ENCODE peak calls at places on chromosome 20, in nine cellular contexts. R is adrenal gland, A is IMR-90, T is ovary, M is breast epithelium, C is tibial nerve, G is NB4, X is esophagus squamous epithelium, Y is stomach. O is an unnamed sample.

GRCh38 chr20:13422637-13423036 is 201.6 kb downstream of the ISM1 start:
- DNase-seq in R (no peak), A (peak), T (no peak), M (no peak), C (no peak), G (no peak), X (no peak), Y (no peak), O (no peak)

GRCh38 chr20:34370062-34370461 is 7.0 kb downstream of the ITCH start:
- DNase-seq in R (no peak), A (no peak), T (no peak), M (no peak), C (no peak), G (no peak), X (no peak), Y (no peak), O (no peak)

GRCh38 chr20:34709836-34710567 is 5.9 kb downstream of the TP53INP2 start:
- DNase-seq in R (peak), A (peak), T (peak), M (no peak), C (peak), G (peak), X (no peak), Y (peak), O (peak)

GRCh38 chr20:20711413-20711812 is 1.0 kb downstream of the RALGAPA2 start:
- DNase-seq in R (no peak), A (no peak), T (no peak), M (no peak), C (no peak), G (peak), X (no peak), Y (no peak), O (peak)

GRCh38 chr20:36744764-36745191 is 1.1 kb downstream of the NDRG3 start:
- DNase-seq in R (peak), A (peak), T (no peak), M (no peak), C (no peak), G (no peak), X (no peak), Y (peak), O (peak)

GRCh38 chr20:34515484-34516037 is 661 bp upstream of the DYNLRB1 start:
- DNase-seq in R (peak), A (peak), T (peak), M (peak), C (no peak), G (peak), X (no peak), Y (peak), O (peak)

GRCh38 chr20:8798505-8798904 is 270.4 kb upstream of the PLCB4 start:
- DNase-seq in R (no peak), A (no peak), T (no peak), M (no peak), C (no peak), G (peak), X (no peak), Y (no peak), O (no peak)

GRCh38 chr20:36097331-36097730 is 57.2 kb upstream of the EPB41L1 start:
- DNase-seq in R (no peak), A (peak), T (no peak), M (no peak), C (no peak), G (no peak), X (no peak), Y (no peak), O (no peak)

GRCh38 chr20:36572701-36573102 is 695 bp upstream of the TGIF2 start:
- DNase-seq in R (peak), A (peak), T (no peak), M (no peak), C (no peak), G (peak), X (no peak), Y (peak), O (peak)

GRCh38 chr20:62066983-62067433 is 1.3 kb upstream of the TAF4 start:
- DNase-seq in R (peak), A (no peak), T (peak), M (no peak), C (no peak), G (no peak), X (no peak), Y (no peak), O (peak)

GRCh38 chr20:14445902-14446301 is 108.5 kb upstream of the FLRT3 start:
- DNase-seq in R (no peak), A (no peak), T (no peak), M (no peak), C (no peak), G (no peak), X (no peak), Y (no peak), O (no peak)

GRCh38 chr20:33516882-33517281 is 27.0 kb downstream of the CBFA2T2 start:
- DNase-seq in R (no peak), A (peak), T (no peak), M (no peak), C (no peak), G (no peak), X (no peak), Y (no peak), O (no peak)

GRCh38 chr20:45910670-45911485 is 1.1 kb downstream of the PLTP start:
- DNase-seq in R (peak), A (peak), T (peak), M (peak), C (peak), G (peak), X (peak), Y (peak), O (peak)

GRCh38 chr20:10240655-10241054 is 22.0 kb downstream of the SNAP25 start:
- DNase-seq in R (no peak), A (no peak), T (no peak), M (no peak), C (no peak), G (no peak), X (no peak), Y (no peak), O (no peak)

GRCh38 chr20:28562510-28562898 is 2695.0 kb upstream of the DEFB115 start:
- DNase-seq in R (no peak), A (peak), T (no peak), M (no peak), C (no peak), G (no peak), X (no peak), Y (no peak), O (no peak)

GRCh38 chr20:46512943-46513844 is at the start of gene ZNF334:
- DNase-seq in R (peak), A (peak), T (peak), M (peak), C (peak), G (peak), X (no peak), Y (peak), O (peak)

GRCh38 chr20:15188415-15188814 is 851.0 kb upstream of the FLRT3 start:
- DNase-seq in R (no peak), A (no peak), T (no peak), M (no peak), C (no peak), G (no peak), X (no peak), Y (no peak), O (no peak)

GRCh38 chr20:29497261-29497671 is 1760.2 kb upstream of the DEFB115 start:
- DNase-seq in R (no peak), A (no peak), T (peak), M (no peak), C (no peak), G (no peak), X (no peak), Y (no peak), O (peak)

GRCh38 chr20:57948177-57948955 is 238.6 kb upstream of the PMEPA1 start:
- DNase-seq in R (no peak), A (no peak), T (no peak), M (no peak), C (no peak), G (no peak), X (no peak), Y (no peak), O (no peak)

GRCh38 chr20:57946559-57947315 is 236.9 kb upstream of the PMEPA1 start:
- DNase-seq in R (no peak), A (no peak), T (no peak), M (no peak), C (no peak), G (no peak), X (no peak), Y (no peak), O (no peak)

GRCh38 chr20:57950764-57951163 is 240.9 kb upstream of the PMEPA1 start:
- DNase-seq in R (no peak), A (no peak), T (no peak), M (no peak), C (no peak), G (no peak), X (no peak), Y (no peak), O (no peak)

GRCh38 chr20:57944988-57945387 is 235.2 kb upstream of the PMEPA1 start:
- DNase-seq in R (no peak), A (no peak), T (no peak), M (no peak), C (no peak), G (no peak), X (no peak), Y (no peak), O (no peak)

GRCh38 chr20:57947421-57948176 is 237.8 kb upstream of the PMEPA1 start:
- DNase-seq in R (no peak), A (peak), T (no peak), M (no peak), C (no peak), G (no peak), X (no peak), Y (no peak), O (no peak)
- TF ChIP-seq POLR2A in R (no peak), A (no peak), T (no peak), M (no peak), C (no peak), G (no peak), X (no peak), Y (no peak), O (no peak)

DNA sequence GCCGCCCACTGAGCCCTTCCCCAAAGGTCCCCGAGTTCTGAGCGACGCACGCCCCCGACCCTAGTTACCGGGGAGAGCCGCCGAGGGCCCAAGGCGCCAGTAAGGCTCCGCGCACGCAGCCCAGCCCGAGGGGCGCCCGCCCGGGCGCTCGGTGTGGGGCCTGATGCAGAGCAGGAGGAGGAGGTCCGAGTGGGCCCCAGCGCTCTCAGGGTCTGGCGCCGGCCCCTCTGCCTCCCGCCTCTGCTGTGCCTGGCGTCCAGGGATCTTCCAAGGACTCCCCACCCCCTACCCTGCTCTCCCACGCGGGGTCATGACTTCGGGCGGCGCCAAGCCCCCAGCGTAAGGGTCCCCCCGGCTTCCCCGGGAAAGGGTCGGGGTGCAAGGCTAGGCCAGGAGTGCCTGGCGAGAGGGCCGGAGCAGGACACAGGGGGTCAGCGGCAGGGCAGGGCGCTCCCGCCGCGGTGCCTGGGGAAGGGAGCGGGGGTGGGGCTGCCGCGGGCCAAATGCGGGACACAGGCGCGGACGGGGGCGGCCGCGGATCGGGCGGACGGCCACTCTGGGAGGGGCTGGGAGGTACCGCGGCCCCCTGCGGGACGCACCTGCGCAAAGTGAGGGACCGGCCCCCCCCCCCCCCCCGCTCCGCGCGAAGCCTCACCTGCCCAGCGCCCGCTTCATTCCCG is 637 bp downstream of the ABHD12 start:
- DNase-seq in R (peak), A (no peak), T (peak), M (no peak), C (peak), G (peak), X (no peak), Y (peak), O (peak)
- TF ChIP-seq POLR2A in R (no peak), A (no peak), T (no peak), M (no peak), C (no peak), G (no peak), X (no peak), Y (no peak), O (no peak)

DNA sequence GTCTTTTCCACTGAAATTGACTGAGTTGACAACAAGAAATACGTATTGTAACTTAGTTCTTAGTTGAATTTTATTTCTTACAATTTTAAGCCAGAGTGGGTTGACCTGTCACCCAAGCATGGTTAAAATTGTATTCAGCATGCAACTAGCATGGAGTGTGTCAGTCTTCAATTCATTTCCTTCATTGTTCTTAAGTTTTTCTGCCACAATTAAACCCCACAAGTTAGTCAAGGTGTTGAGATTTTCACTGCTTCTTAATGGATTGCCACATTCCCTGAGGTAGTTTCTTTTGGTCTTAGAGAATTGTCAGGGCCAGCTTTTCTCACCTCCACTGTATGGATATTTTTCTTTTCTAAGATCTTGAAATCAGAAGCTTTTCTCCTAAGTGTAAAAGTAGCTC is 2.1 kb downstream of the PTPN1 start:
- DNase-seq in R (no peak), A (no peak), T (no peak), M (no peak), C (no peak), G (no peak), X (no peak), Y (no peak), O (no peak)
- TF ChIP-seq POLR2A in R (no peak), A (no peak), T (no peak), M (no peak), C (no peak), G (no peak), X (no peak), Y (no peak), O (no peak)

GRCh38 chr20:38806855-38807655 is 1.6 kb downstream of the PPP1R16B start:
- DNase-seq in R (no peak), A (no peak), T (no peak), M (no peak), C (no peak), G (peak), X (no peak), Y (no peak), O (no peak)

GRCh38 chr20:38812182-38812581 is 6.7 kb downstream of the PPP1R16B start:
- DNase-seq in R (peak), A (no peak), T (no peak), M (no peak), C (no peak), G (peak), X (no peak), Y (no peak), O (no peak)

GRCh38 chr20:38810926-38811325 is 5.4 kb downstream of the PPP1R16B start:
- DNase-seq in R (no peak), A (no peak), T (no peak), M (no peak), C (no peak), G (no peak), X (no peak), Y (no peak), O (no peak)

GRCh38 chr20:38811769-38812168 is 6.3 kb downstream of the PPP1R16B start:
- DNase-seq in R (no peak), A (no peak), T (no peak), M (no peak), C (no peak), G (no peak), X (no peak), Y (no peak), O (no peak)

DNA sequence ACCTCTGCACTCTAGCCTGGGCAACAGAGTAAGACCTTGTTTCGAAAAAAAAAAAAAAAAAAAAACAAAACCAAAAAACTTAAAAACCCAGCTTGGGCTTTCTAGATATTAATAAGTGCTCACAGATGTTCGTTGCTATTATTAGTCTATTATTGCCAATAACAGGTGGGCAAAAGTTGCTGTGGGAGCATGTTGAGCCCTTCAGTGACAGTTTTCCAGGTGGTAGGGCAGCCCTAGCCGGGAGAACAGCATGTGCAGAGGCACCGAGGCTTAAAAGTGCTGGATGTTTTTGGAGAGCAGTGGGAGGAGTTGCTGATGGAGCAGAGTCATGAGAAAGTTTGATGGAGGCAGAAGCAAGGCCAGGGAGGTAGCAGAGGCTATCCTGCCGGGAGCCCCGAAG is 4.4 kb downstream of the PPP1R16B start:
- DNase-seq in R (no peak), A (no peak), T (no peak), M (no peak), C (no peak), G (no peak), X (no peak), Y (no peak), O (no peak)
- TF ChIP-seq POLR2A in R (no peak), A (no peak), T (no peak), M (no peak), C (no peak), G (no peak), X (no peak), Y (no peak), O (no peak)

GRCh38 chr20:63167026-63167917 is 48.7 kb downstream of the YTHDF1 start:
- DNase-seq in R (no peak), A (no peak), T (no peak), M (no peak), C (no peak), G (no peak), X (no peak), Y (no peak), O (no peak)
- TF ChIP-seq POLR2A in R (no peak), A (no peak), T (no peak), M (no peak), C (no peak), G (no peak), X (no peak), Y (no peak), O (no peak)

DNA sequence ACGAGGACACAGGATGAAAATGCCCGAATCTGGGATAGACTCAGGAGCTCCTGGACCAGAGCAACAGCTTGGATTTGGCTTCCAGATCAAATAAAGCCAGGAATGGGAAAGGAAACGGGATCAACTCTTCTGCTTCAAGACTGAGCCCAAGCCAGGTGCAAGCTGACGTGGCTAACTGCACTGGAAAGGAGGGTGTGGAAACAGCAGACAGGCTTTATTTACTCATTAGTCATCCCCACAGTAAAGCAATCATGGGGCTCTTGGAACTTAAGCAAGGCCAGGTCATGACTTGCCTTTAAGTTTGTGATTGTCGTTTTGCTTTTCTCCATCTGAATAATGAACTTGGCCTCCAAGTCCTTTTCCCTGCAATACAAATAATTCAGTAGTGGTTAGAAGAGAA is 45.2 kb downstream of the KIF16B start:
- DNase-seq in R (peak), A (peak), T (peak), M (peak), C (no peak), G (no peak), X (no peak), Y (peak), O (no peak)
- TF ChIP-seq POLR2A in R (no peak), A (no peak), T (no peak), M (no peak), C (no peak), G (no peak), X (no peak), Y (no peak), O (no peak)

GRCh38 chr20:31949877-31950646 is 1.8 kb downstream of the PDRG1 start:
- DNase-seq in R (no peak), A (no peak), T (no peak), M (no peak), C (no peak), G (no peak), X (no peak), Y (no peak), O (no peak)

GRCh38 chr20:31951203-31951529 is 680 bp downstream of the PDRG1 start:
- DNase-seq in R (no peak), A (no peak), T (no peak), M (no peak), C (no peak), G (no peak), X (no peak), Y (no peak), O (no peak)

GRCh38 chr20:31953749-31954148 is 1.9 kb upstream of the PDRG1 start:
- DNase-seq in R (no peak), A (no peak), T (no peak), M (no peak), C (no peak), G (no peak), X (no peak), Y (no peak), O (no peak)

GRCh38 chr20:31954500-31954899 is 2.7 kb upstream of the PDRG1 start:
- DNase-seq in R (no peak), A (no peak), T (no peak), M (no peak), C (no peak), G (no peak), X (no peak), Y (no peak), O (no peak)

DNA sequence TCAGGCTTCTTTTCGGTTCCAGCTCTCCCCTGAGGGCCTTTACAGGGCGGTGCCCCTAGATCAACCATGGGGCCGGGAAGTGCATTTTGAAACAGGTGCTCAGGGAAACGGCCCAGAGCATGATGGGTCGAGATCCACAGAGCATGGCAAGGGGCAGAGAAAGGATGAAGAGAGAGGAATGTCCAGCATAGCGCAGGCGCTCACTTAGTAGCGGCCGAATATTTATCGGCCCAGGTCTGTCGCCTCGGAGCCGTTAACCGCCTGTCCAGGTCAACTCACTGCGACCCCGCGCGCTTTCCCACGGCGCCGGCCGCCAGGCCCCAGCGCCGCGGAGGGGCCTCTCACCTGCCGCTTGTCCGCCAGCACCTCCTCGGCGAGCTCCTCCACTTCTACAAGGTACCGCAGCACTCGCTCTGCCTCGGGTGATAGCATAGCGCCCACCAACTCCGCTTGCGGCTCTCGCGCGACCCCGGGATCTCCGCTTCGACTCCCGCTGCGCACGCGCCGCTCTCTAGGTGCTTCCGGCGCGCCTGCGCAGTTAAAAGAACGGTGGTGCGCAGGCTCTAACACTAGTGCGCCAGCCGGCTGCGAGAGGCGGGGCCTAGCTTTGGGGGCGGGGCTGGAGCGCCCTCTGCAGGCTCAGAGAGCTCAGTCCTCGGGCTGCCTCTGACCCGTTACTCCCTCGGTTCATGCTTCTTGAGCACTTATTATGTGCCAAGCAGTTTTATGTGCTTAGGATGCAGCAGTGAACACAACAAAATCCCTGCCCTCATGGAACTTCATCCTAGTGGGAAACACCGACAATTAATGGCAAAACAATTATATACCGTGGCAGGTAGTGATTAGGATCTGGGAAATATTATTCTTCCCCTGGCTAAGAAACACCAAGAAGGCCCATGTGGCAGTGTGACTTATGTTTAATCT is at the start of gene PDRG1:
- DNase-seq in R (peak), A (peak), T (peak), M (peak), C (peak), G (peak), X (peak), Y (peak), O (peak)
- TF ChIP-seq POLR2A in R (no peak), A (peak), T (peak), M (no peak), C (peak), G (peak), X (peak), Y (no peak), O (peak)

GRCh38 chr20:1423625-1424106 is 30.8 kb upstream of the FKBP1A start:
- DNase-seq in R (peak), A (peak), T (no peak), M (no peak), C (no peak), G (peak), X (no peak), Y (peak), O (no peak)
- TF ChIP-seq POLR2A in R (no peak), A (no peak), T (no peak), M (no peak), C (no peak), G (no peak), X (no peak), Y (no peak), O (no peak)

O was measured in thyroid gland.